ENCODE peak calls at places on chromosomes 6 and 20, in ten cellular contexts. B is endothelial cell; S is hippocampal formation; U is mucosa of gallbladder; N is A549; J is dorsolateral prefrontal cortex; I is RWPE1; V is GM23248; M is stimulated activated CD8-positive, alpha-beta memory T cell treated with anti-CD3 and anti-CD28 coated beads, Interleukin-15, amount 100 ng/mL, for 24 hours; L is GM18507. K is an unnamed sample.

GRCh38 chr20:1266167-1266973 is at the start of gene SNPH:
- DNase-seq in S (peak), V (peak), M (peak), I (peak), U (peak), N (peak), J (no peak), L (peak), B (peak), K (no peak)

GRCh38 chr20:4813076-4813838 is 91.5 kb downstream of the PRND start:
- DNase-seq in I (no peak), V (no peak), J (peak), S (no peak), U (no peak), L (no peak), N (no peak), M (no peak), B (no peak), K (no peak)

GRCh38 chr6:105179244-105180065 is at the start of gene POPDC3:
- DNase-seq in I (peak), N (peak), M (no peak), V (peak), L (no peak), J (peak), B (peak), U (no peak), S (no peak), K (no peak)

GRCh38 chr20:17950670-17951069 is 17.9 kb downstream of the SNX5 start:
- DNase-seq in U (no peak), L (no peak), J (no peak), V (no peak), M (no peak), N (no peak), S (no peak), B (no peak), I (no peak), K (no peak)

GRCh38 chr20:10357974-10358373 is 76.0 kb downstream of the MKKS start:
- DNase-seq in V (peak), I (peak), L (no peak), U (no peak), N (peak), S (no peak), J (no peak), B (no peak), M (no peak), K (no peak)

GRCh38 chr6:31888281-31889258 is 8.9 kb downstream of the EHMT2 start:
- DNase-seq in V (peak), N (no peak), I (no peak), U (no peak), L (no peak), J (no peak), B (peak), M (peak), S (no peak), K (no peak)

GRCh38 chr6:143450453-143451362 is at the start of the genes ADAT2 and PEX3:
- DNase-seq in M (peak), U (peak), J (peak), B (peak), S (peak), N (peak), V (peak), I (peak), L (peak), K (peak)

GRCh38 chr6:4973972-4974885 is 29.6 kb downstream of the RPP40 start:
- DNase-seq in S (no peak), L (no peak), U (peak), V (peak), B (peak), N (no peak), M (no peak), J (no peak), I (no peak), K (no peak)

GRCh38 chr6:12148841-12149240 is 136.7 kb downstream of the HIVEP1 start:
- DNase-seq in U (no peak), J (no peak), B (no peak), I (no peak), S (no peak), L (no peak), M (no peak), N (no peak), V (peak), K (no peak)

GRCh38 chr20:32605167-32605656 is 20.1 kb upstream of the NOL4L start:
- DNase-seq in M (no peak), U (peak), V (peak), J (no peak), N (no peak), B (no peak), S (no peak), L (no peak), I (no peak), K (no peak)

GRCh38 chr6:53686541-53686940 is 21.0 kb upstream of the KLHL31 start:
- DNase-seq in J (no peak), S (no peak), M (no peak), B (no peak), N (no peak), L (no peak), V (no peak), I (no peak), U (no peak), K (no peak)

GRCh38 chr6:116884530-116884929 is 7.5 kb downstream of the RFX6 start:
- DNase-seq in J (no peak), N (no peak), B (no peak), S (no peak), U (no peak), I (no peak), L (no peak), V (no peak), M (no peak), K (no peak)

GRCh38 chr20:14715400-14715799 is 378.0 kb upstream of the FLRT3 start:
- DNase-seq in M (no peak), J (no peak), N (no peak), B (no peak), U (no peak), V (no peak), L (no peak), I (no peak), S (no peak), K (no peak)

GRCh38 chr6:99270852-99271251 is 78.6 kb downstream of the FAXC start:
- DNase-seq in S (peak), B (no peak), V (no peak), M (no peak), I (no peak), U (no peak), J (no peak), N (no peak), L (no peak), K (no peak)

GRCh38 chr6:6614096-6614964 is 25.8 kb downstream of the LY86 start:
- DNase-seq in N (no peak), L (no peak), V (peak), I (no peak), M (no peak), S (peak), U (no peak), B (no peak), J (peak), K (no peak)

GRCh38 chr6:99334526-99335127 is 14.8 kb downstream of the FAXC start:
- DNase-seq in U (peak), M (no peak), J (no peak), B (peak), S (peak), N (peak), L (no peak), V (peak), I (peak), K (peak)

GRCh38 chr6:161882196-161882595 is 608.3 kb upstream of the AGPAT4 start:
- DNase-seq in I (no peak), N (no peak), U (no peak), S (no peak), L (no peak), V (no peak), J (no peak), M (no peak), B (no peak), K (no peak)